ENCODE peak calls at places on chromosomes 12 and 14, in ten cellular contexts. Q is CD8-positive, alpha-beta T cell; L is AG04450; O is AG10803; T is K562; A is lung; F is neural progenitor cell; H is thoracic aorta; W is astrocyte of the cerebellum; G is cardiac muscle cell. C is an unnamed sample.

GRCh38 chr12:24201258-24201970 is 251.9 kb upstream of the SOX5 start:
- DNase-seq in Q (no peak), L (no peak), O (no peak), T (no peak), A (no peak), F (no peak), H (no peak), W (no peak), G (no peak), C (no peak)

GRCh38 chr14:90388437-90388836 is 8.4 kb upstream of the CALM1 start:
- DNase-seq in Q (no peak), L (peak; percentile 57), O (peak; percentile 73), T (no peak), A (no peak), F (peak; percentile 60), H (no peak), W (no peak), G (peak; percentile 72), C (no peak)

GRCh38 chr12:59646636-59647035 is 50.8 kb downstream of the SLC16A7 start:
- DNase-seq in Q (no peak), L (no peak), O (no peak), T (no peak), A (no peak), F (no peak), H (no peak), W (no peak), G (no peak), C (no peak)

GRCh38 chr14:50967719-50968266 is 23.5 kb upstream of the PYGL start:
- DNase-seq in Q (no peak), L (no peak), O (peak; percentile 63), T (no peak), A (no peak), F (no peak), H (no peak), W (no peak), G (no peak), C (no peak)

GRCh38 chr12:96257550-96258392 is 63.6 kb downstream of the ELK3 start:
- DNase-seq in Q (no peak), L (no peak), O (peak; percentile 58), T (no peak), A (no peak), F (no peak), H (no peak), W (no peak), G (no peak), C (no peak)

GRCh38 chr14:85391455-85391854 is 138.5 kb upstream of the FLRT2 start:
- DNase-seq in Q (no peak), L (no peak), O (no peak), T (no peak), A (no peak), F (no peak), H (no peak), W (no peak), G (no peak), C (no peak)

GRCh38 chr12:42161529-42161928 is 16.9 kb upstream of the GXYLT1 start:
- DNase-seq in Q (no peak), L (no peak), O (no peak), T (no peak), A (no peak), F (no peak), H (no peak), W (no peak), G (no peak), C (no peak)

GRCh38 chr14:103160321-103161053 is 37.2 kb downstream of the TNFAIP2 start:
- DNase-seq in Q (peak; percentile 43), L (no peak), O (no peak), T (no peak), A (no peak), F (no peak), H (no peak), W (no peak), G (no peak), C (no peak)

GRCh38 chr14:22886500-22887259 is 3.7 kb downstream of the REM2 start:
- DNase-seq in Q (peak; percentile 69), L (no peak), O (peak; percentile 59), T (peak; percentile 93), A (peak; percentile 84), F (peak; percentile 89), H (peak; percentile 25), W (no peak), G (peak; percentile 78), C (no peak)

GRCh38 chr14:22887260-22887989 is 4.4 kb downstream of the REM2 start:
- DNase-seq in Q (no peak), L (no peak), O (peak; percentile 66), T (peak; percentile 49), A (peak; percentile 73), F (peak; percentile 89), H (no peak), W (peak; percentile 52), G (peak; percentile 89), C (no peak)

GRCh38 chr14:22884721-22885523 is 1.9 kb downstream of the REM2 start:
- DNase-seq in Q (no peak), L (no peak), O (no peak), T (no peak), A (no peak), F (no peak), H (no peak), W (no peak), G (no peak), C (no peak)

GRCh38 chr14:22887990-22888378 is 5.0 kb downstream of the REM2 start:
- DNase-seq in Q (peak; percentile 40), L (no peak), O (no peak), T (no peak), A (no peak), F (no peak), H (no peak), W (no peak), G (no peak), C (no peak)

DNA sequence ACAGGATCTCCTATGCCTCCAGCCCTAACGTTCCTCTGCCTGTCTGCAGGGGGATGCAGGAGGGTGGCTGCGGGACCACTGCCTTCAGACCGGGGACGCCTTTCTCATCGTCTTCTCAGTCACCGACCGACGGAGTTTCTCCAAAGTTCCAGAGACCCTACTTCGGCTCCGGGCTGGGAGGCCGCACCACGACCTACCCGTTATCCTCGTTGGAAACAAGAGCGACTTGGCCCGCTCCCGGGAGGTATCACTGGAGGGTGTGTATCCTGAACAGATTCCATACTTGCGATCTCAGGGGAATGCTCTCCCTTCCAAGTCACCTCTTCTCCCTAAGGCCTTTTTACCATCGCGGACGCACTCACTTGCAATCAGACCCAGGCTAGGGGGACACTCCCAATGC is 3.0 kb downstream of the REM2 start:
- DNase-seq in Q (no peak), L (no peak), O (no peak), T (no peak), A (no peak), F (no peak), H (no peak), W (no peak), G (no peak), C (no peak)
- H3K4me3 ChIP-seq in Q (no peak overlapping the region), L (no peak overlapping the region), O (no peak overlapping the region), T (no peak overlapping the region), A (no peak overlapping the region), F (peak overlapping the region; percentile 52), H (no peak overlapping the region), W (peak overlapping the region; percentile 51), G (peak overlapping the region; percentile 45), C (no peak overlapping the region)

DNA sequence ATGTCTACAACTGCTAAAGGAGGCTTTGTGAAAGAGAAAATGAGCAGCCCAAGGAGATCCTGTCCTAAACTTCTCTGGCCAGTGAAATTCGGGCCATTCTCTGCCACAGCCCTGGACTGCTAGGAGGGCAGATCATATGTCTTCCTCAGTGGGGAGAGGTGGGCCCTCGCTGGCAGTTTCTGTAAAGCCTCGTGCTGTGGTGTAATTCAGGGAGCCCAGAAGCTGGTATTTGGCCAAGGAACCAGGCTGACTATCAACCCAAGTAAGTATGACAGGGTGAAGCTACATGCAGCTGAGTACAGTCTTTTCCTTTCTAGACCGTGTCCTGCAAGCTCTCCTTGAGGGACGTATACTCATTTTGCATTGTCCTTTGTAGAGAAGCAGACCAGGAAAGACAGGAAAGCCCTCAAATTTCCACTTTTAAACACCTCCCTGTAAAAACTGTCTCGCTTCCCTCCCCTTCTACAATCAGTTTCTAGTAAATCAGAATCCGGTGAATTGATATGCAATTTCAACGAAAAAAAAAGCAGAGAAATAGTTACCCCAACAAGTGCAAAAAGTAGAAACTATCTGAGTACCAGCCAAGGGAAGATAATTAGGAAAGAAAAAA is 106.8 kb downstream of the DAD1 start:
- DNase-seq in Q (no peak), L (no peak), O (no peak), T (no peak), A (no peak), F (no peak), H (no peak), W (no peak), G (no peak), C (no peak)
- H3K4me3 ChIP-seq in Q (no peak overlapping the region), L (no peak overlapping the region), O (no peak overlapping the region), T (no peak overlapping the region), A (no peak overlapping the region), F (no peak overlapping the region), H (no peak overlapping the region), W (no peak overlapping the region), G (no peak overlapping the region), C (no peak overlapping the region)

DNA sequence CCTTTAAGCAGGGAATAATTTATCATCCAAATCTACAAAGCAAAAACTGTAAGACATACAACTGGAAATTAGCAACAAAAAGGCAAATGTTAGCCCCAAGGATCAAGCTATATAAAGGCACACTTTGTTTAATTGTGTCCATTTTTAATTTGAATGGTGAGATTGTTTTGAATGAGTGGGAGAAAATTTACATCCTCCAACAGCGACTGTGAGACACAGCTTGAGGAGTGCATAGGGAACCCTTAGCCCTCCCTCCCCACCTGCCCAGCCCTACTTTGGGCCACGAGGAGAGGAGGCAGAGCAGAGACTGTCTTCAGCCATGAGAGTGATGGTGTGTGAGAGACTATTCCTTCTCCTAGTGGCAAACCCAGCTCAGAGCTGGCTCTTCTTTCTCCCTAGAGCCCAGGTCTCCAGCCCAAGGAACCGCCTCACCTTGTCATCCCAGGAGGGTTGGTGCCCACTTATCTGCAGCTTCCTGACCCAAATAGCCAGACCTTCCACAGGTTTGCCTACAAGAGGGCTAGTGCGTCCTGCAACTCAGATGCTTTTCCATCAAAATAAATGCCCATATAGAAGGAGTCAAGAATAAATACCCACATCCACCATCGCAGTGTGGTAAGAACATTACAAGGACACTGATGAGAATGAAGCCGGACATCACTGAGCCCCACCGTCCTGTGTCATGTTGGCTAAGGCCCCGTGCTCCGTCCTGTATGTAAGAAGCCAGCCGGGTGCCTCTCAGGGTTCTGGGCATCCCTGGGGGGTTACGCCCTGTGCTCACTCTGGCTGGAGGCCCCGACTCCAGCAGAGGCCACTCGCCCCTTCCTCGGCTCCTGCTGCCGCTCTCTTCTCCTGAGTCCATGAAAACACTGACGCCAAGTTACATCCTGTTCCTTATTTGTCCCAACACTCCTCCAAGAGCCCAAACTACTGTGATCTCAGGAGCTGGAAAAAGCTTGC is 36.4 kb upstream of the C14orf180 start:
- DNase-seq in Q (no peak), L (no peak), O (no peak), T (no peak), A (no peak), F (no peak), H (no peak), W (no peak), G (no peak), C (peak; percentile 50)
- H3K4me3 ChIP-seq in Q (no peak overlapping the region), L (no peak overlapping the region), O (no peak overlapping the region), T (no peak overlapping the region), A (no peak overlapping the region), F (no peak overlapping the region), H (no peak overlapping the region), W (no peak overlapping the region), G (no peak overlapping the region), C (no peak overlapping the region)

DNA sequence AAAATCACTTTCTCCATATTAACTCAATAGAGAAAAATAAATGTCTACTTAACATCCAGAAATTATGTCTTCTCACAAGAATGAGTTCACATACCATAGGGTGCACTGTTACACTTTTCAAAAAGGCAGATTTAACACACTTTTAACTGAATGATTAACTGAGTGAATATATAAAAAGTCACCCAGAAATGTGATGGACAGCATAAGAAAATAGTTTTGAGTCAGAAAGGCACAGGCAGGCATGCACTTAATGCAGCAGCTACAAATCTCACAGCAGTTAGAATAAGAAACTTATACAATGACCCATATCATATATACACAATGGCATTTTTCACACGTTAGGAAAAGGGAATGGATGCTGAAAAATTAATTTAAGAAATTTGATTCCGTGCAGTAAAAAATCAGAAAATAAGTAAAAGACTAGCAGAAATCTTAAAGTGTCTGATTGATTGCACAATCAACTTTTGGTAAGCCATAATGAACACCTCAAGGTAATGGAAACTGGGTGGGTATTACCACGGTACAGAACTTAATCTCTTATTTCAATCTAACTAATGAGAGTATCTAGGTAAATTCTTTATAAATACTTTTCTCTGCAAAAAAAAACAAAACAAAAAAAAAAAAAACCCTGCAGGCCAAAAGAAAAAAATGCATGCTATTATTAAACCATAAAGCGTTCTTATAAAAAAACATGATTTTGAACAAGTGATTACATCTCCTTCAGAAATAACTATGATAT is 3.5 kb downstream of the MED13L start:
- DNase-seq in Q (no peak), L (no peak), O (no peak), T (no peak), A (no peak), F (no peak), H (no peak), W (no peak), G (no peak), C (no peak)
- H3K4me3 ChIP-seq in Q (no peak overlapping the region), L (no peak overlapping the region), O (peak overlapping the region; percentile 88), T (no peak overlapping the region), A (no peak overlapping the region), F (peak overlapping the region; percentile 97), H (peak overlapping the region; percentile 95), W (no peak overlapping the region), G (peak overlapping the region; percentile 58), C (peak overlapping the region; percentile 73)

C was measured in HAP-1.